ENCODE peak calls at places on chromosomes 4 and X, in seven cellular contexts. One of them, this sample, is unnamed.
A peak's percentile ranks its signal among the peaks of the same experiment; 100 is the strongest.

GRCh38 chr4:48085821-48086602 is 48.0 kb downstream of the TXK start:
- DNase-seq in astrocyte: no peak
- DNase-seq in H9: no peak
- DNase-seq in GM23248: no peak
- DNase-seq in HCT116: no peak
- DNase-seq in hepatocyte: no peak
- DNase-seq in DND-41: no peak
- DNase-seq in this sample: no peak

GRCh38 chrX:56788717-56789122 is 59.7 kb downstream of the NBDY start:
- DNase-seq in astrocyte: no peak
- DNase-seq in H9: no peak
- DNase-seq in GM23248: no peak
- DNase-seq in HCT116: no peak
- DNase-seq in hepatocyte: no peak
- DNase-seq in DND-41: peak; percentile 56
- DNase-seq in this sample: peak; percentile 25

GRCh38 chrX:15204130-15204751 is 65.6 kb downstream of the ASB9 start:
- DNase-seq in astrocyte: no peak
- DNase-seq in H9: no peak
- DNase-seq in GM23248: no peak
- DNase-seq in HCT116: no peak
- DNase-seq in hepatocyte: no peak
- DNase-seq in DND-41: no peak
- DNase-seq in this sample: no peak

GRCh38 chr4:77473509-77473908 is 132.1 kb upstream of the CXCL13 start:
- DNase-seq in astrocyte: no peak
- DNase-seq in H9: peak; percentile 47
- DNase-seq in GM23248: peak; percentile 25
- DNase-seq in HCT116: peak; percentile 39
- DNase-seq in hepatocyte: peak; percentile 20
- DNase-seq in DND-41: no peak
- DNase-seq in this sample: peak; percentile 36

GRCh38 chr4:102537280-102537679 is 36.1 kb downstream of the NFKB1 start:
- DNase-seq in astrocyte: no peak
- DNase-seq in H9: no peak
- DNase-seq in GM23248: no peak
- DNase-seq in HCT116: no peak
- DNase-seq in hepatocyte: no peak
- DNase-seq in DND-41: no peak
- DNase-seq in this sample: no peak

GRCh38 chrX:101220881-101221280 is 1.3 kb downstream of the DRP2 start:
- DNase-seq in astrocyte: no peak
- DNase-seq in H9: no peak
- DNase-seq in GM23248: no peak
- DNase-seq in HCT116: no peak
- DNase-seq in hepatocyte: no peak
- DNase-seq in DND-41: no peak
- DNase-seq in this sample: no peak

GRCh38 chr4:159551268-159551667 is 448.4 kb downstream of the RAPGEF2 start:
- DNase-seq in astrocyte: peak; percentile 12
- DNase-seq in H9: no peak
- DNase-seq in GM23248: peak; percentile 16
- DNase-seq in HCT116: no peak
- DNase-seq in hepatocyte: no peak
- DNase-seq in DND-41: no peak
- DNase-seq in this sample: no peak

GRCh38 chrX:49848275-49848674 is 19.2 kb downstream of the PAGE4 start:
- DNase-seq in astrocyte: no peak
- DNase-seq in H9: no peak
- DNase-seq in GM23248: no peak
- DNase-seq in HCT116: no peak
- DNase-seq in hepatocyte: no peak
- DNase-seq in DND-41: no peak
- DNase-seq in this sample: no peak

GRCh38 chr4:139786494-139787354 is 121.1 kb downstream of the MGST2 start:
- DNase-seq in astrocyte: no peak
- DNase-seq in H9: no peak
- DNase-seq in GM23248: no peak
- DNase-seq in HCT116: no peak
- DNase-seq in hepatocyte: no peak
- DNase-seq in DND-41: no peak
- DNase-seq in this sample: no peak

DNA sequence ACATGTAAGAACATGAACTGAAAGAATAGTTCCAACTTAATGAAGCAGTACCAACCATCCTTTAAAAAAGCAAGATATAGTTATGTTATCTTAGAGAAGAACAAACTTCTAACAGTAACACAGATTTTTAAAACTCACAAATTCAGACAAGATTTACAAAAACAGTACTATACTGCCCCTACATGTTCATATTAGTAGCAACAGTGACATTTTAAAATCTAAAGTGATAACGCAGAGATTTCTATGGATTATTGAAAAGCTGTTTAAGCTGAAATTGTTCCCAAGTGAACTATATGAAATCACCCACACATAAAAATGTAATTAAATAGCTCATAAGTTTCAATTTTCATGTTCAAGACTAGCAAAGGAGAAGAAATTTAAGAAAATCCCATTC is 166.0 kb downstream of the FBXW7 start:
- DNase-seq in astrocyte: no peak
- DNase-seq in H9: no peak
- DNase-seq in GM23248: peak; percentile 51
- DNase-seq in HCT116: no peak
- DNase-seq in hepatocyte: no peak
- DNase-seq in DND-41: no peak
- DNase-seq in this sample: no peak
- H4K20me1 ChIP-seq in astrocyte: peaks cover 12% of the 10 kb centered on the region
- H4K20me1 ChIP-seq in H9: no peaks in the 10 kb centered on the region
- H4K20me1 ChIP-seq in GM23248: no peaks in the 10 kb centered on the region
- H4K20me1 ChIP-seq in HCT116: peaks cover 6% of the 10 kb centered on the region
- H4K20me1 ChIP-seq in hepatocyte: no peaks in the 10 kb centered on the region
- H4K20me1 ChIP-seq in DND-41: no peaks in the 10 kb centered on the region
- H4K20me1 ChIP-seq in this sample: peaks cover 11% of the 10 kb centered on the region

DNA sequence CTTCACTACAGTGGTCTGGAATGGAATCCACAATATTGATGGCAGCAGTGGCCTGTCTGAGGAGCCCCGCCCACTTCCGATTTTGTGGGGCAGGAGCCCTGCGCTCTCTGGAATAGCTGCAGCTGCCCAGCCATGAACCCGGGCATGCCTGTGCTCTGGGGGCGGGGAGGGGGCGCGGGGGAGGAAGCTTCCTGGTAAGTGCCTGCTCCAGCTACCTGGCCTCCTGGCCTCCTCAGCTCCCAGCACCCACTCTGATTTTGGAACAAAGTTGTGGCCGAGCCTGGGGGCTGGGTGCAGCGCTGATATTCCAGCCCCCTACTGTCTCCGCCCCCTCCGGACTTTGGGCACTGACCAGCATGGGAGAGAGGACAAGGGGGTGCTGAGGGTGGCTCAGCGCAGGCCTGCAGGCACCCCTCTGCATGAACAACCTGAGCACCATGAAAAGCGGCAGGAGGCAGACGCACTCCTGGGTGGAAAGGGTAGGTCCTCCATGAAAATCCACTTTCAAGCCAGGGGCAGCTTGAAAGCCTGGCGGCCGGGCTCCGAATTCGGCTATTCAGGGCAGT is 972.7 kb upstream of the AGA start:
- DNase-seq in astrocyte: no peak
- DNase-seq in H9: no peak
- DNase-seq in GM23248: no peak
- DNase-seq in HCT116: no peak
- DNase-seq in hepatocyte: no peak
- DNase-seq in DND-41: no peak
- DNase-seq in this sample: no peak
- H2AFZ ChIP-seq in astrocyte: no peak overlapping the region
- H2AFZ ChIP-seq in H9: no peak overlapping the region
- H2AFZ ChIP-seq in GM23248: no peak overlapping the region
- H2AFZ ChIP-seq in HCT116: no peak overlapping the region
- H2AFZ ChIP-seq in hepatocyte: no peak overlapping the region
- H2AFZ ChIP-seq in DND-41: no peak overlapping the region
- H2AFZ ChIP-seq in this sample: no peak overlapping the region

GRCh38 chr4:2848449-2848848 is 4.8 kb downstream of the ADD1 start:
- DNase-seq in astrocyte: peak; percentile 40
- DNase-seq in H9: no peak
- DNase-seq in GM23248: no peak
- DNase-seq in HCT116: no peak
- DNase-seq in hepatocyte: no peak
- DNase-seq in DND-41: no peak
- DNase-seq in this sample: no peak
- H3K27ac ChIP-seq in astrocyte: no peak overlapping the region
- H3K27ac ChIP-seq in H9: no peak overlapping the region
- H3K27ac ChIP-seq in GM23248: no peak overlapping the region
- H3K27ac ChIP-seq in HCT116: no peak overlapping the region
- H3K27ac ChIP-seq in hepatocyte: peak overlapping the region; percentile 50
- H3K27ac ChIP-seq in DND-41: no peak overlapping the region
- H3K27ac ChIP-seq in this sample: no peak overlapping the region

GRCh38 chrX:103681443-103681842 is 5.1 kb downstream of the MORF4L2 start:
- DNase-seq in astrocyte: peak; percentile 19
- DNase-seq in H9: no peak
- DNase-seq in GM23248: peak; percentile 64
- DNase-seq in HCT116: no peak
- DNase-seq in hepatocyte: no peak
- DNase-seq in DND-41: no peak
- DNase-seq in this sample: no peak
- H4K20me1 ChIP-seq in astrocyte: peaks cover 56% of the 10 kb centered on the region
- H4K20me1 ChIP-seq in H9: no peaks in the 10 kb centered on the region
- H4K20me1 ChIP-seq in GM23248: no peaks in the 10 kb centered on the region
- H4K20me1 ChIP-seq in HCT116: no peaks in the 10 kb centered on the region
- H4K20me1 ChIP-seq in hepatocyte: peaks cover 79% of the 10 kb centered on the region
- H4K20me1 ChIP-seq in DND-41: peaks cover 10% of the 10 kb centered on the region
- H4K20me1 ChIP-seq in this sample: peaks cover 5% of the 10 kb centered on the region

GRCh38 chr4:74283614-74284013 is 24.7 kb upstream of the EPGN start:
- DNase-seq in astrocyte: peak; percentile 84
- DNase-seq in H9: no peak
- DNase-seq in GM23248: peak; percentile 84
- DNase-seq in HCT116: peak; percentile 61
- DNase-seq in hepatocyte: no peak
- DNase-seq in DND-41: no peak
- DNase-seq in this sample: no peak
- H2AFZ ChIP-seq in astrocyte: no peak overlapping the region
- H2AFZ ChIP-seq in H9: no peak overlapping the region
- H2AFZ ChIP-seq in GM23248: no peak overlapping the region
- H2AFZ ChIP-seq in HCT116: peak overlapping the region; percentile 20
- H2AFZ ChIP-seq in hepatocyte: no peak overlapping the region
- H2AFZ ChIP-seq in DND-41: no peak overlapping the region
- H2AFZ ChIP-seq in this sample: no peak overlapping the region

DNA sequence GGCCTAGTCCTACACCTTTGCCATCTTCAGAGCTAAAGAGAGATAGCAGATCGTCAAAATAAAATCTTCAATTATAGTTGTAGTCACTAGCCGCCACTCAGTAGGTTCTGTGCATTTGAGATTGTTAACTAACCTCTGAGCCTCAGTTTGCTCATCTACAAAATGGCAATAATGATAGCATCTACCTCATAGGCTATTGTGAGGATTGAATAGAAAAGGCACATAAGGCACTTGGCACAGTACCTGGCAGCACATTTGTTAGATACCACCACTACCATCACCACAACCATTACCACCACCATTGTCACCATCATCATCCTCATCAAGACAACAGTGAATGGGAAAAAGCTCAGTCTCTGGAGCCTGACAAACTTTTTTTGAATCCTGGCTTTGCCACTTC is 134.6 kb downstream of the AMMECR1 start:
- DNase-seq in astrocyte: no peak
- DNase-seq in H9: no peak
- DNase-seq in GM23248: no peak
- DNase-seq in HCT116: no peak
- DNase-seq in hepatocyte: no peak
- DNase-seq in DND-41: no peak
- DNase-seq in this sample: no peak
- H3K27ac ChIP-seq in astrocyte: no peak overlapping the region
- H3K27ac ChIP-seq in H9: no peak overlapping the region
- H3K27ac ChIP-seq in GM23248: no peak overlapping the region
- H3K27ac ChIP-seq in HCT116: no peak overlapping the region
- H3K27ac ChIP-seq in hepatocyte: no peak overlapping the region
- H3K27ac ChIP-seq in DND-41: no peak overlapping the region
- H3K27ac ChIP-seq in this sample: no peak overlapping the region

GRCh38 chr4:147289181-147289580 is 191.7 kb upstream of the EDNRA start:
- DNase-seq in astrocyte: no peak
- DNase-seq in H9: no peak
- DNase-seq in GM23248: no peak
- DNase-seq in HCT116: no peak
- DNase-seq in hepatocyte: no peak
- DNase-seq in DND-41: no peak
- DNase-seq in this sample: no peak

GRCh38 chr4:147286846-147287587 is 193.9 kb upstream of the EDNRA start:
- DNase-seq in astrocyte: no peak
- DNase-seq in H9: no peak
- DNase-seq in GM23248: no peak
- DNase-seq in HCT116: no peak
- DNase-seq in hepatocyte: no peak
- DNase-seq in DND-41: no peak
- DNase-seq in this sample: no peak

GRCh38 chr4:147285751-147286150 is 195.1 kb upstream of the EDNRA start:
- DNase-seq in astrocyte: no peak
- DNase-seq in H9: no peak
- DNase-seq in GM23248: no peak
- DNase-seq in HCT116: no peak
- DNase-seq in hepatocyte: no peak
- DNase-seq in DND-41: no peak
- DNase-seq in this sample: no peak

GRCh38 chr4:147288512-147288911 is 192.4 kb upstream of the EDNRA start:
- DNase-seq in astrocyte: no peak
- DNase-seq in H9: no peak
- DNase-seq in GM23248: no peak
- DNase-seq in HCT116: no peak
- DNase-seq in hepatocyte: no peak
- DNase-seq in DND-41: no peak
- DNase-seq in this sample: no peak

GRCh38 chr4:147287588-147287890 is 193.4 kb upstream of the EDNRA start:
- DNase-seq in astrocyte: no peak
- DNase-seq in H9: no peak
- DNase-seq in GM23248: no peak
- DNase-seq in HCT116: no peak
- DNase-seq in hepatocyte: no peak
- DNase-seq in DND-41: no peak
- DNase-seq in this sample: no peak
- H4K20me1 ChIP-seq in astrocyte: no peaks in the 10 kb centered on the region
- H4K20me1 ChIP-seq in H9: no peaks in the 10 kb centered on the region
- H4K20me1 ChIP-seq in GM23248: no peaks in the 10 kb centered on the region
- H4K20me1 ChIP-seq in HCT116: no peaks in the 10 kb centered on the region
- H4K20me1 ChIP-seq in hepatocyte: no peaks in the 10 kb centered on the region
- H4K20me1 ChIP-seq in DND-41: no peaks in the 10 kb centered on the region
- H4K20me1 ChIP-seq in this sample: no peaks in the 10 kb centered on the region

GRCh38 chrX:136106920-136107534 is 40.3 kb upstream of the FHL1 start:
- DNase-seq in astrocyte: no peak
- DNase-seq in H9: no peak
- DNase-seq in GM23248: peak; percentile 24
- DNase-seq in HCT116: no peak
- DNase-seq in hepatocyte: no peak
- DNase-seq in DND-41: no peak
- DNase-seq in this sample: no peak
- H2AFZ ChIP-seq in astrocyte: no peak overlapping the region
- H2AFZ ChIP-seq in H9: no peak overlapping the region
- H2AFZ ChIP-seq in GM23248: peak overlapping the region; percentile 86
- H2AFZ ChIP-seq in HCT116: no peak overlapping the region
- H2AFZ ChIP-seq in hepatocyte: no peak overlapping the region
- H2AFZ ChIP-seq in DND-41: no peak overlapping the region
- H2AFZ ChIP-seq in this sample: no peak overlapping the region